ENCODE peak calls at places on chromosomes 2 and 18, in six cellular contexts. L is pons; J is HCT116; N is activated naive CD4-positive, alpha-beta T cell treated with anti-CD3 and anti-CD28 coated beads, Interleukin-2, amount 50 U/mL, for 16 hours; R is IMR-90; G is activated CD4-positive, CD25-positive, alpha-beta regulatory T cell treated with anti-CD3 and anti-CD28 coated beads, Interleukin-2, amount 50 U/mL, for 16 hours. I is an unnamed sample.
A peak's percentile ranks its signal among the peaks of the same experiment; 100 is the strongest.

GRCh38 chr2:72378737-72379346 is 231.2 kb upstream of the CYP26B1 start:
- DNase-seq in L (no peak), J (no peak), N (no peak), R (no peak), G (no peak), I (no peak)

GRCh38 chr2:96601382-96602292 is 36.5 kb downstream of the KANSL3 start:
- DNase-seq in L (no peak), J (no peak), N (no peak), R (no peak), G (no peak), I (no peak)

GRCh38 chr18:13611616-13612110 is 114.7 kb downstream of the FAM210A start:
- DNase-seq in L (peak; percentile 88), J (no peak), N (no peak), R (peak; percentile 9), G (no peak), I (no peak)

GRCh38 chr2:43192039-43192438 is 34.4 kb downstream of the ZFP36L2 start:
- DNase-seq in L (no peak), J (no peak), N (peak; percentile 38), R (no peak), G (no peak), I (no peak)

GRCh38 chr18:29002747-29003146 is 825.8 kb upstream of the CDH2 start:
- DNase-seq in L (no peak), J (no peak), N (no peak), R (no peak), G (no peak), I (no peak)

GRCh38 chr2:171515672-171516298 is 6.5 kb upstream of the CYBRD1 start:
- DNase-seq in L (no peak), J (no peak), N (no peak), R (peak; percentile 68), G (no peak), I (no peak)

GRCh38 chr2:201228271-201228911 is 31.9 kb upstream of the CASP8 start:
- DNase-seq in L (no peak), J (no peak), N (no peak), R (no peak), G (no peak), I (no peak)

GRCh38 chr2:99747842-99748241 is 258.0 kb upstream of the REV1 start:
- DNase-seq in L (no peak), J (no peak), N (no peak), R (no peak), G (no peak), I (no peak)

GRCh38 chr18:47756364-47757016 is 174.0 kb downstream of the SMAD2 start:
- DNase-seq in L (peak; percentile 51), J (peak; percentile 44), N (peak; percentile 43), R (peak; percentile 33), G (peak; percentile 21), I (no peak)

GRCh38 chr2:230007931-230008707 is 60.6 kb downstream of the SLC16A14 start:
- DNase-seq in L (peak; percentile 77), J (peak; percentile 46), N (peak; percentile 85), R (peak; percentile 71), G (peak; percentile 71), I (peak; percentile 69)

GRCh38 chr2:217995741-217996141 is 7.1 kb downstream of the TNS1 start:
- DNase-seq in L (no peak), J (no peak), N (no peak), R (no peak), G (no peak), I (no peak)

GRCh38 chr2:111665011-111665410 is 219.0 kb downstream of the ANAPC1 start:
- DNase-seq in L (no peak), J (no peak), N (no peak), R (no peak), G (no peak), I (no peak)

GRCh38 chr2:30862054-30862651 is 54.9 kb upstream of the CAPN13 start:
- DNase-seq in L (peak; percentile 89), J (peak; percentile 55), N (peak; percentile 45), R (peak; percentile 73), G (peak; percentile 6), I (peak; percentile 37)

GRCh38 chr2:20663196-20664070 is 3.5 kb upstream of the GDF7 start:
- DNase-seq in L (no peak), J (no peak), N (no peak), R (no peak), G (no peak), I (no peak)

I was measured in CD4-positive, alpha-beta memory T cell.